ENCODE peak calls at places on chromosomes 13 and 19, in eight cellular contexts. T is omental fat pad; B is M059J; X is activated CD8-positive, alpha-beta T cell treated with anti-CD3 and anti-CD28 coated beads for 36 hours; O is SJSA1; F is epithelial cell of prostate; Z is nucleus accumbens; N is sigmoid colon. Y is an unnamed sample.

GRCh38 chr19:13172335-13173128 is 22.3 kb downstream of the IER2 start:
- DNase-seq in T (peak; percentile 90), B (peak; percentile 97), X (peak; percentile 93), O (peak; percentile 97), F (no peak), Z (no peak), N (peak; percentile 89), Y (peak; percentile 92)

GRCh38 chr19:10706990-10707389 is 5.8 kb downstream of the QTRT1 start:
- DNase-seq in T (no peak), B (no peak), X (no peak), O (no peak), F (no peak), Z (no peak), N (no peak), Y (no peak)

GRCh38 chr13:52374389-52374788 is 31.6 kb downstream of the THSD1 start:
- DNase-seq in T (no peak), B (no peak), X (no peak), O (no peak), F (no peak), Z (no peak), N (no peak), Y (no peak)

GRCh38 chr19:2271516-2272103 is 10.4 kb downstream of the PEAK3 start:
- DNase-seq in T (no peak), B (peak; percentile 75), X (no peak), O (no peak), F (no peak), Z (no peak), N (no peak), Y (no peak)

GRCh38 chr19:45161715-45162463 is 1.1 kb upstream of the NKPD1 start:
- DNase-seq in T (no peak), B (peak; percentile 38), X (no peak), O (no peak), F (no peak), Z (no peak), N (no peak), Y (no peak)

GRCh38 chr13:29573190-29573589 is 22.3 kb downstream of the SLC7A1 start:
- DNase-seq in T (no peak), B (no peak), X (no peak), O (no peak), F (no peak), Z (no peak), N (peak; percentile 82), Y (no peak)

GRCh38 chr19:5907216-5907615 is 2.5 kb downstream of the VMAC start:
- DNase-seq in T (no peak), B (no peak), X (peak; percentile 64), O (no peak), F (no peak), Z (no peak), N (no peak), Y (no peak)

GRCh38 chr19:29812080-29812880 is 489 bp downstream of the CCNE1 start:
- DNase-seq in T (no peak), B (no peak), X (peak; percentile 16), O (no peak), F (no peak), Z (no peak), N (no peak), Y (no peak)

GRCh38 chr13:109271991-109272454 is 514.4 kb downstream of the IRS2 start:
- DNase-seq in T (no peak), B (peak; percentile 79), X (no peak), O (peak; percentile 100), F (peak; percentile 87), Z (no peak), N (no peak), Y (no peak)

GRCh38 chr19:7705387-7706187 is 3.7 kb upstream of the FCER2 start:
- DNase-seq in T (no peak), B (no peak), X (peak; percentile 94), O (no peak), F (no peak), Z (no peak), N (peak; percentile 73), Y (no peak)

GRCh38 chr19:55165952-55166529 is 372 bp downstream of the DNAAF3 start:
- DNase-seq in T (no peak), B (peak; percentile 77), X (peak; percentile 79), O (peak; percentile 82), F (no peak), Z (peak; percentile 67), N (peak; percentile 74), Y (no peak)

GRCh38 chr13:114261328-114261965 is 20.0 kb upstream of the UPF3A start:
- DNase-seq in T (no peak), B (no peak), X (no peak), O (no peak), F (no peak), Z (no peak), N (no peak), Y (peak; percentile 70)

GRCh38 chr19:7670150-7670784 is 1.4 kb downstream of the RETN start:
- DNase-seq in T (no peak), B (no peak), X (peak; percentile 58), O (no peak), F (no peak), Z (peak; percentile 58), N (no peak), Y (no peak)

GRCh38 chr13:75789451-75790197 is 153.5 kb downstream of the LMO7 start:
- DNase-seq in T (no peak), B (no peak), X (no peak), O (peak; percentile 68), F (no peak), Z (no peak), N (no peak), Y (no peak)

GRCh38 chr19:44887648-44888047 is 3.4 kb upstream of the TOMM40 start:
- DNase-seq in T (no peak), B (no peak), X (no peak), O (no peak), F (no peak), Z (no peak), N (no peak), Y (no peak)

GRCh38 chr13:113058129-113058987 is 47.2 kb upstream of the F7 start:
- DNase-seq in T (no peak), B (no peak), X (no peak), O (no peak), F (no peak), Z (no peak), N (peak; percentile 44), Y (no peak)